ENCODE peak calls at places on chromosome 21, in seven cellular contexts. B, O, U, P, C, G and Y are unnamed samples.

GRCh38 chr21:42161957-42162681 is 56.8 kb upstream of the ABCG1 start:
- DNase-seq in U (no peak), C (no peak), B (no peak), O (peak; percentile 82), P (peak; percentile 49), G (no peak), Y (peak; percentile 62)

GRCh38 chr21:27362249-27362648 is 395.4 kb upstream of the ADAMTS5 start:
- DNase-seq in G (no peak), U (no peak), B (no peak), O (no peak), C (no peak), P (no peak), Y (no peak)

GRCh38 chr21:46168238-46168637 is 12.9 kb upstream of the FTCD start:
- DNase-seq in U (peak; percentile 12), P (peak; percentile 11), G (no peak), C (no peak), B (no peak), O (peak; percentile 61), Y (peak; percentile 81)

GRCh38 chr21:43291347-43291950 is 122.6 kb downstream of the CRYAA start:
- DNase-seq in B (no peak), G (no peak), C (no peak), U (no peak), O (no peak), P (no peak), Y (no peak)

GRCh38 chr21:45403133-45403824 is 1.7 kb upstream of the COL18A1 start:
- DNase-seq in G (no peak), B (no peak), P (no peak), O (no peak), C (no peak), U (no peak), Y (peak; percentile 43)

GRCh38 chr21:31974454-31974985 is 101.7 kb downstream of the HUNK start:
- DNase-seq in P (peak; percentile 27), U (no peak), O (no peak), B (no peak), C (no peak), G (no peak), Y (peak; percentile 82)

GRCh38 chr21:42859891-42860230 is 19.5 kb downstream of the WDR4 start:
- DNase-seq in B (no peak), C (no peak), O (no peak), U (no peak), P (no peak), G (no peak), Y (no peak)

GRCh38 chr21:42500225-42500624 is 4.2 kb upstream of the RSPH1 start:
- DNase-seq in G (no peak), C (no peak), O (no peak), U (no peak), B (no peak), P (no peak), Y (no peak)

GRCh38 chr21:38311091-38311490 is 54.3 kb downstream of the KCNJ15 start:
- DNase-seq in C (no peak), B (no peak), U (no peak), G (no peak), O (no peak), P (no peak), Y (no peak)

GRCh38 chr21:24023402-24023801 is 1583.9 kb downstream of the MRPL39 start:
- DNase-seq in B (no peak), U (no peak), C (no peak), G (no peak), P (no peak), O (no peak), Y (no peak)

GRCh38 chr21:44734841-44735240 is 23.5 kb upstream of the TSPEAR start:
- DNase-seq in G (no peak), P (no peak), O (no peak), C (no peak), U (no peak), B (no peak), Y (no peak)

GRCh38 chr21:29231781-29232548 is 66.8 kb upstream of the BACH1 start:
- DNase-seq in B (no peak), G (no peak), C (no peak), O (no peak), U (no peak), P (no peak), Y (no peak)

GRCh38 chr21:17003221-17003620 is 509.6 kb upstream of the CXADR start:
- DNase-seq in O (no peak), G (no peak), C (no peak), B (no peak), P (no peak), U (no peak), Y (no peak)

GRCh38 chr21:42672699-42673458 is 19.5 kb downstream of the PDE9A start:
- DNase-seq in B (no peak), U (no peak), P (no peak), O (no peak), C (no peak), G (no peak), Y (no peak)

GRCh38 chr21:42557420-42557819 is 43.8 kb downstream of the SLC37A1 start:
- DNase-seq in O (no peak), C (no peak), P (no peak), G (no peak), B (no peak), U (no peak), Y (no peak)

GRCh38 chr21:31905444-31906400 is 32.9 kb downstream of the HUNK start:
- DNase-seq in P (no peak), U (no peak), C (no peak), O (no peak), G (no peak), B (no peak), Y (no peak)

GRCh38 chr21:27645285-27645684 is 678.4 kb upstream of the ADAMTS5 start:
- DNase-seq in C (no peak), G (no peak), U (no peak), P (no peak), O (no peak), B (no peak), Y (no peak)

DNA sequence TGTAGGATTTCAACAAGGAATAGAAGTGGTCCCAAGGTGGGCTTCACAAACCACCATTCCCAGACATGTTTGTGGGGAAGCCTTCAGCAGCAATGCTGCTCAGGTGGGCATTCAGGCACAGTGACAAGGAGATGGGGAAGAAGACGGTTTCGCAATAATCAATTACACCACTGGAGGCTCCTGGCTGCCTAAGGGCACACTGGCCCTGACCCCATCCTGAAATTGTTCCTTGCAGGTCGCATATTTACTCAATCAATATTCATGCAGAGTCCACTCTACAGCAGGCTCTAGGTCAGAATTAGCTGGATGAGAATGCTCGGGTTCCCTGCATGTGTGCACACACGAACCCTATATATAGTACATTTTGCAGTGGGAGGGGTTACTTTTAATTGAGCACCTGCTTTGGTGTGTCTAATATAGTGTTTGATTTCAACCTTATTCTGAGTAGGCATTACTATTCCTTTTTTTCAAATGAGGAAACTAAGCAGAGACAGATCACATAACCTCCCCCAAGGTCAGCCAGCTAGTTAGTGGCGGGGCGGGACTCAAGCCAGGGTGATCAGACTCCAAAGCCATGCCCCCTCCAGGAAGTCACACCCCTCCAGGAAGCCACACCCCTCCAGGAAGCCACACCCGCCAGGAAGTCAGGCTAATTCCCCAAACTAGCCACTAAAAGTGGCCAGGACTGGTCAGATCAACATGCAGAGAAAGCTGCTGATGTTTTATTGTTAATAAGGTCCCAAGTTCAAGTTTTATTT is 106.5 kb downstream of the HLCS start:
- DNase-seq in B (peak; percentile 96), P (peak; percentile 27), C (peak; percentile 79), G (peak; percentile 90), O (no peak), U (peak; percentile 70), Y (peak; percentile 60)
- TF ChIP-seq POLR2A in B (peak; percentile 71), P (no peak), C (no peak), G (no peak), O (no peak), U (no peak), Y (no peak)

DNA sequence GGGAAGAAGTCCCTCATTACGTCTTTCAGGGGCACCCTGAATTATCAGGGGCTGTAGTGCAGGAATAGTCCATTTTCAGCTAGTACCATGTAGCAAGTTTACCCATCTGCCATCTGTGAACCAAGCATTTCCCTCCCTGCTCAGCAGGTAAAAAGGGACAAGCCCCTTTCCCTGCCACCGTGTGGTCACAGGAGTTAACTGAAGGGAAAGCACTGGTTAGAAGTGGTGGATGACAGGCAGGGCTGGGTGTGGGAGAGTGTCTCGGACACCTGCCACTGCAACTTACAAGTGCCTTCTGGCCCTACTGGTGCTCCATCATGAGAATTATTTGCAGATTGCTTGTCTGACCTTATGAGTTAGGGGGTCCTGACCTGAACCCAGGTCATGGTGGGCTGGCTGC is 32.0 kb upstream of the IGSF5 start:
- DNase-seq in U (no peak), B (no peak), O (no peak), P (no peak), G (no peak), C (peak; percentile 29), Y (peak; percentile 52)
- TF ChIP-seq CTCF in U (no peak), B (peak; percentile 31), O (no peak), P (no peak), G (no peak), C (no peak), Y (no peak)

DNA sequence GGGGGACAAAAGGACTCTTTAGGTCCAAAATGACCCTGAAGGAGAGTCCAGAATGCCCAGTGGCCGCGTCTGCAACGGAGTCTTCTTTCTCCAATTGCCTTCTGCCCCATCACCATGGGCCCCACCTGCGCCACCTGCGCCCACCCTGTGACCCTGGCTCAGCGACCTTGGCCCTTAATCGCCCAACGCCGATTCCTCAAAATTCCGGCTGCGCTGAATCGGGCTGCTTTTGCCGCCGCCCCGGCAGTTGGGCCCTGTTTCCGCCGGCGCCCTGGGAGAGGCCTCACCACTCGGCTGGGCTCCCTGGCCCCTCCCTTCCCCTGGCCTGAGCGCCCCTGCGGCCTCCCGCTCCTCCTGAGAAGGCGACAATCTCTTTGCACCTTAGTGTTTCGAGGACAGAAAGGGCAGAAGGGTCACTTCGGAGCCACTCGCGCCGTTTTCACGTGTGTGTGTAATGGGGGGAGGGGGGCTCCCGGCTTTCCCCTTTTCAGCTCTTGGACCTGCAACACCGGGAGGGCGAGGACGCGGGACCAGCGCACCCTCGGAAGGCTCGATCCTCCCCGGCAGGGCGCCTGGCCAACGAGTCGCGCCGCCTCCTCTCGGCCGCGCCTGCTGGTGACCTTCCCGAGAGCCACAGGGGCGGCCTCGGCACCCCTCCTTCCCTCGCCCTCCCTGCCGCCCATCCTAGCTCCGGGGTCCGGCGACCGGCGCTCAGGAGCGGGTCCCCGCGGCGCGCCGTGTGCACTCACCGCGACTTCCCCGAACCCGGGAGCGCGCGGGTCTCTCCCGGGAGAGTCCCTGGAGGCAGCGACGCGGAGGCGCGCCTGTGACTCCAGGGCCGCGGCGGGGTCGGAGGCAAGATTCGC is 522 bp upstream of the SIM2 start:
- DNase-seq in P (no peak), U (no peak), G (no peak), C (no peak), B (no peak), O (no peak), Y (no peak)
- H3K4me3 ChIP-seq in P (no peak overlapping the region), U (no peak overlapping the region), G (peak overlapping the region; percentile 32), C (peak overlapping the region; percentile 47), B (no peak overlapping the region), O (peak overlapping the region; percentile 34), Y (no peak overlapping the region)

DNA sequence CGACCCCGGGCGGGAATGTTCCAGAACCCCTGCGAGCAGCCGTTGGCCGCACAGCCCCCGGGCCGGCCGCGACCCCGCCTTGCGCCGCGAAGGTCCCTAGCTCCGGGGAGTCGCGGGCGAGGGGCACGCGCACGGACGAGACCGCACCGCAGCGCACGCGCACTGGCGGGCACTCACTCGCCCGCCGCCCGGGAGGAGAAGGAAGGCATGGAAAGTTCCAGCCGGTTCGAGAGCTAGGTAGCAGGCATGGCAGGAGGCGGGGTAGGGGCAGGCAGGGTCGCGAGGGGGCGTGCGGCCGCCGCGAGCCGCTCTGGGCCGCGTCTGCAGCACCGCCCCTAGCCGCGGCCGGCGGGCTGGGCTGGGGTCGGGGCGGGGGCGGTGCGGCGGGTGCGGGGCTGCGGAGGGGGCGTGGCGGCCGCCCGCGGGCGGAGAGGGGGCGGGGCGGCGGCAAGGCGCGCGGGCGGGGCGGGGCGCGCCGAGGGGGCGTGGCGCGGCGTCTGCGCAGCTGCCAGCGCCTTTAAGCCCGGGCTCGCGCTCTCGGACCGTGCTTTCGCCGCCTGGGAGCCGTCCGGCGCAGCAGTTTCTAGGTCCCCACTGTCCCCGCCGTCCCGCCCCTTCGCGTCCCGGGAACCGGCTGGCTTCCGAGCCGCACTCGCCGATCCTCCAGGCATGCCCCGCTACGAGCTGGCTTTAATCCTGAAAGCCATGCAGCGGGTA is at the start of the genes MRPS6 and SLC5A3:
- DNase-seq in C (peak; percentile 89), U (peak; percentile 81), G (peak; percentile 88), B (peak; percentile 91), P (peak; percentile 78), O (no peak), Y (peak; percentile 95)
- TF ChIP-seq POLR2A in C (peak; percentile 87), U (peak; percentile 88), G (peak; percentile 90), B (peak; percentile 87), P (peak; percentile 84), O (peak; percentile 92), Y (peak; percentile 52)